ENCODE peak calls at places on chromosomes 6 and 20, in four cellular contexts. Y, D, I and G are unnamed samples. For H3K9me3, the result is how much of the 10 kb centered on the place peaks cover.

GRCh38 chr20:5745416-5745968 is 4.7 kb upstream of the SHLD1 start:
- DNase-seq in I (no peak), D (no peak), Y (no peak), G (no peak)

GRCh38 chr20:1328680-1329330 is at the start of gene SDCBP2:
- DNase-seq in I (no peak), D (no peak), Y (peak), G (no peak)

GRCh38 chr6:24933868-24934401 is 1.8 kb downstream of the RIPOR2 start:
- DNase-seq in Y (peak), D (no peak), I (no peak), G (peak)

GRCh38 chr6:85641916-85642773 is 541 bp downstream of the SYNCRIP start:
- DNase-seq in D (peak), Y (peak), I (peak), G (peak)

GRCh38 chr6:127695108-127695507 is 118.1 kb downstream of the C6orf58 start:
- DNase-seq in D (no peak), Y (no peak), I (no peak), G (no peak)

GRCh38 chr6:37657117-37657886 is 40.4 kb downstream of the MDGA1 start:
- DNase-seq in Y (no peak), I (peak), D (no peak), G (no peak)

GRCh38 chr6:157151989-157152388 is 171.3 kb downstream of the TMEM242 start:
- DNase-seq in Y (no peak), D (no peak), I (peak), G (no peak)

GRCh38 chr6:85344996-85345395 is 104.9 kb upstream of the NT5E start:
- DNase-seq in D (no peak), Y (no peak), I (peak), G (no peak)

GRCh38 chr20:60381643-60382400 is 423.6 kb downstream of the CDH26 start:
- DNase-seq in Y (no peak), I (no peak), D (no peak), G (no peak)

GRCh38 chr6:20438462-20439070 is 36.9 kb downstream of the E2F3 start:
- DNase-seq in Y (no peak), D (peak), I (no peak), G (no peak)

GRCh38 chr6:120355822-120356221 is 978.5 kb downstream of the TBC1D32 start:
- DNase-seq in D (no peak), I (no peak), Y (no peak), G (no peak)

GRCh38 chr6:6688951-6689350 is 100.4 kb downstream of the LY86 start:
- DNase-seq in D (no peak), I (no peak), Y (no peak), G (no peak)

GRCh38 chr6:6686748-6687601 is 98.5 kb downstream of the LY86 start:
- DNase-seq in D (peak), I (no peak), Y (peak), G (peak)

GRCh38 chr6:6689413-6690143 is 101.1 kb downstream of the LY86 start:
- DNase-seq in I (peak), Y (no peak), D (no peak), G (no peak)

GRCh38 chr6:6690144-6690483 is 101.6 kb downstream of the LY86 start:
- DNase-seq in I (no peak), D (no peak), Y (no peak), G (no peak)

GRCh38 chr6:6688283-6688682 is 99.8 kb downstream of the LY86 start:
- DNase-seq in I (no peak), Y (no peak), D (no peak), G (no peak)
- H3K4me3 ChIP-seq in I (no peak), Y (no peak), D (no peak), G (no peak)

GRCh38 chr6:167662104-167662880 is 164.4 kb upstream of the AFDN start:
- DNase-seq in Y (no peak), I (no peak), D (no peak), G (no peak)

GRCh38 chr6:167658106-167658505 is 168.6 kb upstream of the AFDN start:
- DNase-seq in D (no peak), Y (no peak), I (no peak), G (no peak)

GRCh38 chr6:167660944-167661343 is 165.8 kb upstream of the AFDN start:
- DNase-seq in D (no peak), Y (no peak), I (no peak), G (no peak)

GRCh38 chr6:167661456-167662103 is 165.1 kb upstream of the AFDN start:
- DNase-seq in Y (peak), I (no peak), D (no peak), G (no peak)

DNA sequence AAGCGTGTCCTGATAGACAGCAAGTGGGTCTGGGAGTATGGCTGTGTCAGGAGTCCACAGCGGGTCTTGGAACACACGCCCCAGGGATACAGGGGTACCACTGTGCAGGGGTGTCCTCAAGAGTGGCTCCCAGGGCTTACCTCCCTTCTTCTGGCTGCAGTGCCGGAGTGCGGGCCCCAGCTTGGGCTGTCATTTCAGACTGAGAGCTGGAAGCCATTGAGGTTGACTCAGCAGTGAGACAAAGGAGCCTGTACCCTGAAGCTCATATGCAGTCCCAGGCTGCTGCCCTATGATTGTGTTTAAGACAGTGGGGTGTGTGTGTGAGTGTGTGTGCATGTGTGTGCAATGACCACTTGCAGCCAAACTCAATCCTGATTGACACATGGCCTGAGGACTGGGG is 167.7 kb upstream of the AFDN start:
- DNase-seq in Y (no peak), I (no peak), D (no peak), G (no peak)
- H3K9me3 ChIP-seq in Y (under half), I (under half), D (under half), G (under half)

DNA sequence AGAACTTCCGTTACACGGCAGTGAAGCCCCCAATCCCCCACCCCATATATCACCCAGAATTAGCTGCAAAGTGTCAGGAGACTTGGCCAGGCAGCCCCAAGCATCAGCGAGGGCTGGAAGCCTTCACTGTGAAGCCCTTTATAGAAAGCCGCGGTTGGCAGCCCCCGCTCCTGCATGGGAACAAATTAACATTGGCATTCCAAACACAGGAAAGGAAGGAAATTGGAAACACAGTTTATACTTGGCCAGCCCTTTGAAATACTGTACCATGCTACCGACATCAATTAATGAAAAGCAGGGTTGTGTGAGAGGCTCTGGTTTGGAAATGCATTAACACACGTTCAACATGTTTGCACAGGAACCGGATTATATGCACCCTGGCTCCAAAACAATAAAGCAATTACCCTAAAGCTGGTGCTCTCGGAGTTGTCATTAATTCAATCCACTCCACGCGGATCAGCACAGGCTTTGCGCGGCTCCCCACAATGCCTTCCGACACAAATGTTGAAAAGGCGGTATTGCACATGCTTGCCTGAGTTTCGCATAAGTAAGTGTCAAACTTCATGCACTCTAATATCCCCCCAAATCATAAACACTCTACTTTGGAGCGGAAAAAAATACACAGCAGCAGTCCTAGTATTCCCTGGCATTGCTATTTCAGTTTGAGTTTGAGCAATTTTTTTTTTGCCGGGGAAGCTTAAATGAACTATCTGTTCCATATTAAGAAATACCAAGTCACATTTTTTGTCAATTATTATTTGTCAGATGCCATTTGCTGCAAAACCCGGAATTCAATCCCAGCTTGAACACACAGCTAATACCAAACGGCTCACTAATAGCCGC is 7.0 kb downstream of the BMP7 start:
- DNase-seq in D (no peak), I (no peak), Y (no peak), G (peak)
- H3K4me3 ChIP-seq in D (no peak), I (no peak), Y (no peak), G (no peak)

DNA sequence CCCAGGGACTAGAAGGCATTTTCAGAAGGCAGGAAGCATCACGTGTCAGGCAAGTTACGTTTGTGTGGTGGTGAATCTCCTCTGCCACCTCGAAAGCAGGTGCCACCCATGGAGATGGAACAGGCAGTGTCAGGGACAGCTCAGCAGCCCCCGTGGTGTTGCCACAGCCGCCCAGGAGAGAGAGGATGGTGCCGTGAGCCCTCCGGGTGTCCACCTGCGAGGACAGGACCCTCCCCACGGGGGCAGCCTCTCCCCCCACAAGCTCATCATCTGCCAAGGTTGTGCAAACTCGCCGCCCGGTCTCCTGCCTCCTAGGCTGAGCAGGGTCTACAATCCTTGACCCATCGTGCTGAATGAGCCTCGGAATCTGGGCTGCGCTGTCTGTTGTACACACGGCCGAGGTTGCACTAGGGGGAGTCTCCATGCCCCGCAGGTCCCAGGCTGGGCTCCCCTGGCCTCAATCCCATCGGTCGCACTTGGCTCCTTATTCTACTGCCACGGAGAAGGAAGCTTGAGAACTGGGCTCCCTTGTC is 40.1 kb downstream of the DACT2 start:
- DNase-seq in I (no peak), D (no peak), Y (no peak), G (no peak)
- H3K9me3 ChIP-seq in I (half or more), D (under half), Y (under half), G (under half)

GRCh38 chr6:114785235-114786127 is 442.7 kb upstream of the HS3ST5 start:
- DNase-seq in D (no peak), I (no peak), Y (no peak), G (peak)
- H3K4me3 ChIP-seq in D (no peak), I (no peak), Y (no peak), G (no peak)

DNA sequence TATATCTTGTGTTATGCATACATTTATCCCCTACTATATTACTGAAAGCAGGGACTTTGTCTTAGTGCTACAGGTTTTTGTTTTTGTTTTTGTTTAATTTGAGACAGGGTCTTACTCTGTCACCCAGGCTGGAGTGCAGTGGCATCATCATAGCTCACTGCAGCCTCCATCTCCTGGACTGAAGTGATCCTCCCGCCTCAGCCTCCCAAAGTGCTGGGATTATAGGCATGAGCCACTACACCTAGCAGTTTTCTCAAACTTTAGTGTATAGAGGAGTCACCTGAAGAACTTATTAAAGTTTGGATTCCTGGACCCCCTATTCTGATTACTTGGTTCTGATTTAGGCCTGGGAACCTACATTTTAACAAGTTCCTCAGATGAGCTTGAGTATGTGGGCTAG is 51.9 kb downstream of the CBFA2T2 start:
- DNase-seq in D (no peak), Y (no peak), I (no peak), G (no peak)
- H3K9me3 ChIP-seq in D (under half), Y (under half), I (under half), G (under half)

DNA sequence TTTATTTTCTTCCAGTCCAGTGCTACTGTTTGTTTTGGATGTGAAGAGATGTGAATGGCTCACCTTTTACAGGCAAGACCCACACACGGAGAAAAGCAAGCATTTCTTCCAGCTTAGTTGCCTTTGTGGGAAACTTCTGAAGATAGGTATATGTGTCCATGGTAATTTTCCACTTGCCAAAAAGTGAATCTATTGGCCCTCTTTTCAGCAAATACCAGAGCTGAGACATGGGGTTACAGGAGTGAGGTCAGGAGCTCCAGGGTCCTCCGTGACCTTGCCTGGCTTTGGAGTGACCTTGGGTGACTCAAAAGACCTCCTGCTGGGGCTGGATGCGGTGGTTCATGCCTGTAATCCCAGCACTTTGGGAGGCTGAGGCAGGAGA is 166.7 kb downstream of the SCML4 start:
- DNase-seq in Y (no peak), I (no peak), D (no peak), G (no peak)
- H3K4me3 ChIP-seq in Y (no peak), I (no peak), D (no peak), G (no peak)

GRCh38 chr6:137839076-137839475 is 28.0 kb upstream of the TNFAIP3 start:
- DNase-seq in D (no peak), Y (no peak), I (no peak), G (no peak)
- H3K9me3 ChIP-seq in D (under half), Y (under half), I (under half), G (under half)

GRCh38 chr6:169651498-169651897 is 50.3 kb downstream of the WDR27 start:
- DNase-seq in D (no peak), Y (no peak), I (no peak), G (no peak)

GRCh38 chr6:169656626-169657610 is 44.9 kb downstream of the WDR27 start:
- DNase-seq in Y (no peak), D (no peak), I (no peak), G (no peak)

GRCh38 chr6:169652896-169653295 is 48.9 kb downstream of the WDR27 start:
- DNase-seq in D (no peak), Y (no peak), I (no peak), G (no peak)

GRCh38 chr6:169653691-169654090 is 48.1 kb downstream of the WDR27 start:
- DNase-seq in Y (no peak), D (no peak), I (no peak), G (no peak)

DNA sequence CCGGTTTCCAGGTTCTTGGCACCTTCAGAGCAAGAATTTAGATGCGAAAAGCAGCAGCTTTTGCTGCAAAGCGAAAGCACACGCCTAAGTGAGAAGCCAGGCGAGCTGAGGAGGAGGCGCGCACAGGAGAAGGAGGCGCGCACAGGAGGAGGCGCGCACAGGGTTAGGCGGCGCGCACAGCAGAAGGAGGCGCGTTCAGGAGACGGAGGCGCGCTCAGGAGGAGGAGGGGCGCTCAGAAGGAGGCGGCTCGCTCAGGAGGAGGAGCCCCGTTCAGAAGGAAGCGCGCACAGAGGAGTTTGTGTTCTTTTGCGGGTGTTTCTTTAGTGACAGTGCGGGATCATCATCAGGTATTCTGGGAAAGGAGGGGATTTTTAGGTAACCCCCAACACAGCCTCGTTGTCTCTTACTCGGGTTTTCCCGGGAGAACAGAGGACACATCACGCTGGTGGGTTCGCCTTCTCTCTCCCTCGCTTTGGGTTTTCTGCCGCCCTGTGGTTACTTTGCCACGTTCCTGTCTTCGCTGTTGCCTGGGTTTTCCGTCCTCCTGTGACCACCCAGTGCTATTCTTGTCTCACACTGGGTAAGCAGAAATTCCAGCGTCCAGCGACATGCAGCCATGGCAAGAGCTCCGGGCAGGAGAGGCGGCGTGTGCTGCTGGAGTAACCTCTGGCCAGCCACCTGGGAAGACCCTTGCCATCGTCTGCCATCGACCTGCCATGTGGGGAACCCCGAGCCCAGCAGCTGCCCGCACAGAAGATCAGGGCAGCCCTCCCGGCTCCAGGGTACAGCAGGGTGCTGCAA is 47.0 kb downstream of the WDR27 start:
- DNase-seq in D (no peak), Y (no peak), I (peak), G (peak)
- H3K4me3 ChIP-seq in D (no peak), Y (no peak), I (peak), G (peak)